ENCODE peak calls at places on chromosomes 5 and 9, in five cellular contexts. D is dorsolateral prefrontal cortex, U is SK-N-SH, Z is fibroblast of villous mesenchyme, S is tibial nerve. N is an unnamed sample.

GRCh38 chr9:136343121-136343883 is 16.0 kb downstream of the GPSM1 start:
- DNase-seq in D (no peak), U (no peak), Z (no peak), S (no peak), N (no peak)

GRCh38 chr9:18405240-18405639 is 68.7 kb upstream of the ADAMTSL1 start:
- DNase-seq in D (peak), U (no peak), Z (no peak), S (no peak), N (peak)

GRCh38 chr9:90559075-90560073 is 83.2 kb downstream of the DIRAS2 start:
- DNase-seq in D (no peak), U (no peak), Z (no peak), S (no peak), N (no peak)

GRCh38 chr5:111834926-111835599 is 78.1 kb upstream of the NREP start:
- DNase-seq in D (no peak), U (no peak), Z (no peak), S (no peak), N (peak)

GRCh38 chr9:105188746-105189145 is 55.7 kb upstream of the SLC44A1 start:
- DNase-seq in D (no peak), U (no peak), Z (no peak), S (no peak), N (no peak)

GRCh38 chr5:134533115-134533815 is 7.8 kb downstream of the JADE2 start:
- DNase-seq in D (no peak), U (no peak), Z (no peak), S (peak), N (peak)

GRCh38 chr5:92605591-92605990 is 975.4 kb downstream of the NR2F1-AS1 start:
- DNase-seq in D (no peak), U (peak), Z (peak), S (no peak), N (no peak)

GRCh38 chr5:119105971-119106370 is 35.1 kb downstream of the DMXL1 start:
- DNase-seq in D (no peak), U (no peak), Z (no peak), S (no peak), N (no peak)

GRCh38 chr9:92807031-92807756 is 42.6 kb upstream of the BICD2 start:
- DNase-seq in D (no peak), U (peak), Z (no peak), S (no peak), N (no peak)

GRCh38 chr5:177412603-177413233 is 3.4 kb upstream of the F12 start:
- DNase-seq in D (no peak), U (no peak), Z (no peak), S (no peak), N (no peak)

GRCh38 chr5:149435660-149436059 is 56.6 kb upstream of the IL17B start:
- DNase-seq in D (no peak), U (no peak), Z (peak), S (no peak), N (no peak)

GRCh38 chr9:96557921-96558320 is 61.7 kb downstream of the CDC14B start:
- DNase-seq in D (no peak), U (no peak), Z (no peak), S (no peak), N (no peak)

GRCh38 chr9:112233769-112234168 is 58.7 kb upstream of the SUSD1 start:
- DNase-seq in D (no peak), U (no peak), Z (peak), S (no peak), N (peak)

GRCh38 chr9:111349766-111350165 is 19.7 kb upstream of the OR2K2 start:
- DNase-seq in D (no peak), U (no peak), Z (no peak), S (no peak), N (no peak)

GRCh38 chr5:10564838-10565784 is 1.2 kb downstream of the ANKRD33B start:
- DNase-seq in D (no peak), U (peak), Z (no peak), S (no peak), N (no peak)

GRCh38 chr5:173268750-173269580 is 34.0 kb upstream of the NKX2-5 start:
- DNase-seq in D (no peak), U (no peak), Z (no peak), S (no peak), N (no peak)

GRCh38 chr5:124806026-124806856 is 59.8 kb upstream of the ZNF608 start:
- DNase-seq in D (peak), U (peak), Z (peak), S (peak), N (peak)

GRCh38 chr5:157267025-157267424 is 1.1 kb downstream of the CYFIP2 start:
- DNase-seq in D (no peak), U (no peak), Z (no peak), S (no peak), N (no peak)

GRCh38 chr9:35107337-35108290 is 4.7 kb upstream of the STOML2 start:
- DNase-seq in D (no peak), U (no peak), Z (no peak), S (no peak), N (no peak)

GRCh38 chr9:137198051-137198747 is 2.3 kb downstream of the TPRN start:
- DNase-seq in D (peak), U (no peak), Z (no peak), S (no peak), N (no peak)

GRCh38 chr5:142833517-142834446 is 63.6 kb downstream of the ARHGAP26 start:
- DNase-seq in D (no peak), U (no peak), Z (no peak), S (no peak), N (no peak)

GRCh38 chr5:152532714-152533113 is 127.6 kb upstream of the NMUR2 start:
- DNase-seq in D (no peak), U (peak), Z (peak), S (peak), N (peak)

GRCh38 chr9:83999141-83999918 is 18.7 kb downstream of the RMI1 start:
- DNase-seq in D (no peak), U (no peak), Z (no peak), S (no peak), N (no peak)

DNA sequence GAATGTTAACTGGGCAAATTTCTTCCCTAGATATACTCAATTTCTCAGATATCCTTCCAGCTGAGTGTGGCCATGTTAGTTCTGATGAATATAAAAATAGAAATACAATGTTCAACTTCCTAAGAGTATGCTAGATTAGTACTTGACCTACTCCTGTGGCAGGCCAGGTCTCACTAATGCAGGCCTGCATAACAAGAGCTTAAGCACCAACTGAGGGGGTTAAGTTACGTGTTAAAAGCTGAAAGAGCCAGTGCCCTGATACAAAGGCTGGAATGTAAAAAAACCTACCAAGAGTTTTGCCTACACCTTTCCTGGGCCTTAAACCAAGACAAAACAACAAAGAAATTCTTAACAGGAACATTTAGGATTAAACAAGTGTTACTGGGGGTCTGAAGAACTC is 102.8 kb downstream of the MRPS30 start:
- DNase-seq in D (no peak), U (no peak), Z (no peak), S (no peak), N (no peak)
- TF ChIP-seq CTCF in D (no peak), U (no peak), Z (no peak), S (no peak), N (no peak)

GRCh38 chr9:23308114-23308513 is 517.9 kb downstream of the ELAVL2 start:
- DNase-seq in D (no peak), U (no peak), Z (no peak), S (no peak), N (no peak)

GRCh38 chr9:23314247-23314646 is 511.8 kb downstream of the ELAVL2 start:
- DNase-seq in D (no peak), U (no peak), Z (no peak), S (no peak), N (no peak)

GRCh38 chr9:23309800-23310199 is 516.2 kb downstream of the ELAVL2 start:
- DNase-seq in D (no peak), U (no peak), Z (no peak), S (no peak), N (no peak)
- H3K4me3 ChIP-seq in D (no peak), U (no peak), Z (no peak), S (no peak), N (no peak)

DNA sequence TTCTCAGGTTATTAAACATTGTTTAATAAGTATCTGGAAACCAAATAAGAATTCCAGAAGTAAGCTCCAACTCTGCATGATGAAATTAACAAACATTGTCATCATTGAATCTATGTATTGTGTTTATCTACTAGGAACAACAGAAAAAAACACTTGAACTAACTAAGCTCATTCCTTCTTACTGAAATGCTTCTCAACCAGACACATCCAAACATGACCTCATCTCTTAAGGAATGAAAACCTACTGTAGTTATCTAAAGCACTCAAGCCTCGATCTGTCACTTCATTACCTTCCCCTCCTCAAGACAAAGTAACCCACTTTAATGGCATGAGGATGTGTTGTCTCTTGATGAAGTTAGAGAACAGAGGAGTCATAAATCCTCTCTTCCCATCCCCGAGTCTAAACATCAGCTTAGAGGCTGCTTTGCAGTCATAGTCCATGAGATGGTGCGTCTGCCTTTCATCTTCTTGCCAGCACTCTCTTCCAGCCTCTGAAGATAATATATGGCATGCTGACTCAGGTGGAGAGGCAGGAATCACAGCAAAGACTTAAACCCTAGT is 86.5 kb downstream of the CEMIP2 start:
- DNase-seq in D (no peak), U (no peak), Z (peak), S (no peak), N (peak)
- TF ChIP-seq CTCF in D (no peak), U (no peak), Z (no peak), S (no peak), N (no peak)

DNA sequence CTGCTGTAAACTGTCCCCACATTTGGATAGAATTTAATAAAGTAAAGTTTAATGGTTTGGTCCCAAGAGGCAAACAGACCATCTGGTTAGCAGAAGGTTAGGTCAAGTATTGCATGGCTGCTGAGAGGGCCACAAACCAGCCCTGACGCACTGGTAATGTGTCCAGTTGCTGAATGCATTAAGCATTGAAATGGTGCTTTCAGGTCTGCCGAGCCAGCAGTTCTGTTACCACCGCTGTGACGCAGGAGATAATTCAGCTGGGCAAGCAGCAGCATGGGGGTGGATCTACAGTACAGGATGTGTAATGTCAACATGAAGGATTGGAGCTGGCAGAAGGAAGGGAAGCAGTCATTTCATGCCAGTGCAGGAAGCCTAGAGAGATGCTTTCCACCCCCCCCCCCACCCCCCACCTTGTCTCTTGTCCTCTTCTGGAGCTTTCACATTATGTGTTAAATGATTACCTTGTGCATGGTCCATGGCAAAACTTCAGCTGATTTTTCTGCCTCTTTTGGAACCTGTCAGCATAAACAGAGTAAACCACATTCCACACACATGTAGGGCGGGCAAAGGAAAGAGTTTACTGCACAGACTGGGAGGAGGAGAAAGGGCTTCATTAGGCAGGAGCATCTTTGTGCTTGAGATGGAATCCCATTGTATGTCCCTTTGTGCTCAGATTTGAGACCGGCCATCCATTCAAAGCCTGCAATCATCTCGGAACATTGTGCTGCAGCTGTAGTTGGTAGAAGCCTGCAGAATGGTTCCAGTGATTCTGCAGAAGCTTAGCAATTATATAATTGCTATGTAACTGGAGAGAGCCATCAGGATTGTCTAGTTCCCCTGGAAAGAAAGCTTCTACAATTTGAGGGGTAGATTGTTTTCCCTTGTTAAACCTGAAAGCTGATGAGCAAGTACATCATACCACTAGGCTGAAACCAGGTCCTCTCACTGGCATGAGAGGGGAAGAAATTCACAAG is 16.3 kb downstream of the ZNF462 start:
- DNase-seq in D (peak), U (peak), Z (peak), S (peak), N (peak)
- H3K4me3 ChIP-seq in D (peak), U (no peak), Z (no peak), S (no peak), N (no peak)

DNA sequence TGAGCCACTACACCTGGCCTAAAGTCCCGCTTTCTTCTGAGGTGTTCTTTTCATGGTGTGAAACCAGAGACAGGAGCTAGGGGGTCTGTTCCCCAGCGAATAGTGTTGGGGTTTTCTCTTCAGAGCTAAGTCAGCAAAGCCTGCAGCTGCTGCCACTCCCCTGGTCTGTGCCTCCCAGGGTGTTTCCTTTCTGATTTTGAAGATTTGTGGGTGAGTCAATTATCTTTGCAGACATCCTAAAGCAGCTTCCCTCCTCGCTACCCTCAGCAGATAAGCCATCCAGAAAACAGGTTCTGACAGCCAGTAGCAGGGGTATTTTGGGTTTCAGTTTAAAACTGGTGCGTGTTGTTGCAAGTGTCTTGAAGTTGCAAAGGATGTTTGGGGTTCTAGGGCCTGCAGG is 71.9 kb upstream of the IQGAP2 start:
- DNase-seq in D (no peak), U (no peak), Z (no peak), S (no peak), N (no peak)
- TF ChIP-seq CTCF in D (no peak), U (no peak), Z (no peak), S (no peak), N (no peak)

DNA sequence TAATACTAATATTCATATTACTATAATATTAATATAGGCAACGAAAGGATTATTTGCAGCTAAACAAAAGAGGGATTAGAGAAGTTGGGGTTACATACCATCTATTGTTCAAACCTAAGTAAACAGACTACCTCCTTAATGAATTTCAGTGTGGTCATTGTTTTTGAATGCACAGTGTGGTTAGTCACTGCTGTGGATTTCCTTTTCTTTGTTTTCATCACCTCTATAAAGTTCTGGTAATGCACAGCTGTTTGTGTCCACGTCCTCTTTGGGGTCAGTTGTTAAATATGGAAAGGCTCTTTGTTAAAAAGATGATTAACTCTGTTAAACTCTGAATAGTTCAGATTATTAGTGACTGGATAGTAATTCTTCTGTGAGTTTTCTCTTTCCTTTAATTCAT is 233.6 kb downstream of the MAST4 start:
- DNase-seq in D (no peak), U (no peak), Z (peak), S (no peak), N (peak)
- H3K4me3 ChIP-seq in D (peak), U (no peak), Z (no peak), S (no peak), N (peak)

DNA sequence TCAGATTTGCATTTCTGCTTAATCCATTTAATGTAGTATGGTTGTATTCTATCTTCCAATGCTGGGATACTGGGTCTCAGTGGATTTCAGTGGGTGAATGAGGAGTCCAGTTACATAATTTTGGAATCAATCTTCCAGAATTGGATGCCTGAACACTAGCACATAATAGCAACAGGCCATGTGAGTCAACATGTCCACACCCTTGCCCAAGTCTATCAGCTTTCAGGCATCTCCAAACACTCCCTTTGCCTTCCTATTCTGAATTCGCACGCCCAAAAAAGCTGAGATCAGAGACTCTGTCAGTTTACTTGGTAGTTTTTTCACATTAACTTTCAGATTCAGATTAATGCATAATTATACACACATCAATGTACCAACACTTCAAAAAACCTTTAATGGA is 202.5 kb downstream of the TSSK1B start:
- DNase-seq in D (no peak), U (no peak), Z (no peak), S (no peak), N (peak)
- TF ChIP-seq CTCF in D (no peak), U (no peak), Z (no peak), S (no peak), N (no peak)

GRCh38 chr5:4348919-4349318 is 753.3 kb downstream of the IRX1 start:
- DNase-seq in D (no peak), U (no peak), Z (no peak), S (no peak), N (no peak)
- H3K4me3 ChIP-seq in D (no peak), U (no peak), Z (no peak), S (no peak), N (no peak)